ENCODE peak calls at places on chromosome 20, in seven cellular contexts. B is amniotic stem cell; N is stimulated activated CD4-positive, alpha-beta T cell treated with anti-CD3 and anti-CD28 coated beads, Interleukin-2, amount 100 ng/mL, for 4 hours; P is activated CD4-positive, alpha-beta T cell treated with anti-CD3 and anti-CD28 coated beads, Interleukin-2, amount 10 ng/mL, durations not matched to agents 7 days and 5 days; E is left lobe of liver; V is AG04450; H is CD4-positive, alpha-beta T cell. A is an unnamed sample.

GRCh38 chr20:51275816-51276215 is 252.9 kb upstream of the KCNG1 start:
- DNase-seq in B (no peak), N (no peak), P (no peak), E (no peak), V (peak; percentile 7), H (no peak), A (no peak)

GRCh38 chr20:34876161-34877001 is at the start of gene ACSS2:
- DNase-seq in B (peak; percentile 92), N (peak; percentile 89), P (peak; percentile 99), E (peak; percentile 100), V (peak; percentile 95), H (peak; percentile 98), A (peak; percentile 93)

GRCh38 chr20:17972121-17972520 is 3.3 kb downstream of the MGME1 start:
- DNase-seq in B (no peak), N (no peak), P (no peak), E (no peak), V (no peak), H (no peak), A (no peak)

GRCh38 chr20:48139262-48140041 is 354.2 kb upstream of the SULF2 start:
- DNase-seq in B (no peak), N (no peak), P (no peak), E (no peak), V (no peak), H (no peak), A (no peak)

GRCh38 chr20:19777981-19778380 is 19.9 kb downstream of the RIN2 start:
- DNase-seq in B (no peak), N (no peak), P (no peak), E (no peak), V (no peak), H (no peak), A (no peak)

GRCh38 chr20:13960525-13960924 is 29.9 kb downstream of the SEL1L2 start:
- DNase-seq in B (no peak), N (no peak), P (no peak), E (no peak), V (no peak), H (no peak), A (no peak)

GRCh38 chr20:53003420-53003819 is 31.3 kb downstream of the TSHZ2 start:
- DNase-seq in B (no peak), N (no peak), P (no peak), E (no peak), V (no peak), H (no peak), A (no peak)

GRCh38 chr20:13800728-13801134 is 15.9 kb downstream of the NDUFAF5 start:
- DNase-seq in B (no peak), N (no peak), P (no peak), E (peak; percentile 98), V (peak; percentile 78), H (no peak), A (no peak)

GRCh38 chr20:12203981-12204380 is 286.3 kb downstream of the BTBD3 start:
- DNase-seq in B (no peak), N (no peak), P (no peak), E (no peak), V (no peak), H (no peak), A (no peak)

GRCh38 chr20:55160996-55161395 is 685.6 kb downstream of the DOK5 start:
- DNase-seq in B (no peak), N (no peak), P (no peak), E (no peak), V (no peak), H (no peak), A (no peak)

GRCh38 chr20:62427172-62428007 is at the start of gene RBBP8NL:
- DNase-seq in B (no peak), N (no peak), P (no peak), E (no peak), V (no peak), H (no peak), A (no peak)

GRCh38 chr20:32534661-32535240 is 50.4 kb downstream of the NOL4L start:
- DNase-seq in B (no peak), N (peak; percentile 70), P (peak; percentile 73), E (no peak), V (no peak), H (no peak), A (no peak)

GRCh38 chr20:957544-957943 is 41.4 kb upstream of the ANGPT4 start:
- DNase-seq in B (no peak), N (no peak), P (no peak), E (no peak), V (no peak), H (no peak), A (no peak)

GRCh38 chr20:22383156-22383555 is 201.2 kb downstream of the FOXA2 start:
- DNase-seq in B (no peak), N (no peak), P (no peak), E (no peak), V (no peak), H (no peak), A (no peak)

GRCh38 chr20:51526754-51527153 is 15.8 kb downstream of the NFATC2 start:
- DNase-seq in B (no peak), N (no peak), P (no peak), E (no peak), V (no peak), H (no peak), A (no peak)

GRCh38 chr20:18754030-18754659 is 59.4 kb upstream of the SCP2D1 start:
- DNase-seq in B (no peak), N (no peak), P (no peak), E (no peak), V (no peak), H (no peak), A (no peak)

GRCh38 chr20:19056909-19057308 is 155.5 kb upstream of the SLC24A3 start:
- DNase-seq in B (no peak), N (no peak), P (peak; percentile 17), E (no peak), V (no peak), H (no peak), A (peak; percentile 2)

GRCh38 chr20:881051-881820 is 34.9 kb downstream of the ANGPT4 start:
- DNase-seq in B (no peak), N (no peak), P (peak; percentile 29), E (no peak), V (no peak), H (no peak), A (no peak)

GRCh38 chr20:4091332-4092135 is 76.2 kb upstream of the RNF24 start:
- DNase-seq in B (no peak), N (no peak), P (peak; percentile 49), E (peak; percentile 64), V (peak; percentile 73), H (peak; percentile 22), A (no peak)

GRCh38 chr20:31836853-31837608 is 8.4 kb downstream of the FOXS1 start:
- DNase-seq in B (no peak), N (no peak), P (no peak), E (no peak), V (no peak), H (no peak), A (no peak)

GRCh38 chr20:23155141-23155590 is 69.0 kb upstream of the CD93 start:
- DNase-seq in B (no peak), N (no peak), P (no peak), E (no peak), V (no peak), H (no peak), A (no peak)

GRCh38 chr20:45890997-45891983 is at the start of the genes CTSA and NEURL2:
- DNase-seq in B (peak; percentile 61), N (peak; percentile 83), P (peak; percentile 89), E (peak; percentile 98), V (peak; percentile 84), H (peak; percentile 64), A (peak; percentile 76)

GRCh38 chr20:20000223-20000968 is 16.8 kb upstream of the NAA20 start:
- DNase-seq in B (no peak), N (no peak), P (no peak), E (no peak), V (no peak), H (no peak), A (no peak)

GRCh38 chr20:51848346-51848745 is 46.0 kb upstream of the SALL4 start:
- DNase-seq in B (no peak), N (no peak), P (no peak), E (no peak), V (no peak), H (no peak), A (no peak)

GRCh38 chr20:56418385-56418861 is 6.4 kb downstream of the CASS4 start:
- DNase-seq in B (no peak), N (no peak), P (peak; percentile 22), E (no peak), V (no peak), H (no peak), A (no peak)

GRCh38 chr20:24831232-24831631 is 117.8 kb upstream of the CST7 start:
- DNase-seq in B (no peak), N (no peak), P (no peak), E (no peak), V (no peak), H (no peak), A (no peak)

GRCh38 chr20:59835448-59836395 is 97.7 kb downstream of the SYCP2 start:
- DNase-seq in B (no peak), N (no peak), P (no peak), E (peak; percentile 41), V (no peak), H (no peak), A (no peak)

GRCh38 chr20:32631916-32632460 is 41.8 kb downstream of the C20orf203 start:
- DNase-seq in B (no peak), N (no peak), P (no peak), E (no peak), V (no peak), H (no peak), A (no peak)

GRCh38 chr20:16007978-16008377 is 565.3 kb downstream of the KIF16B start:
- DNase-seq in B (no peak), N (no peak), P (no peak), E (no peak), V (no peak), H (no peak), A (no peak)

GRCh38 chr20:59827138-59828056 is 106.0 kb downstream of the SYCP2 start:
- DNase-seq in B (no peak), N (no peak), P (peak; percentile 2), E (peak; percentile 26), V (no peak), H (no peak), A (no peak)

GRCh38 chr20:3311623-3312022 is 72.6 kb upstream of the SLC4A11 start:
- DNase-seq in B (no peak), N (no peak), P (no peak), E (no peak), V (no peak), H (no peak), A (no peak)

GRCh38 chr20:51456511-51457280 is 85.8 kb downstream of the NFATC2 start:
- DNase-seq in B (peak; percentile 90), N (no peak), P (no peak), E (peak; percentile 96), V (peak; percentile 94), H (no peak), A (no peak)

GRCh38 chr20:34771680-34772081 is 53.8 kb downstream of the NCOA6 start:
- DNase-seq in B (no peak), N (no peak), P (no peak), E (no peak), V (no peak), H (no peak), A (no peak)

GRCh38 chr20:60268502-60268901 is 310.3 kb downstream of the CDH26 start:
- DNase-seq in B (no peak), N (no peak), P (no peak), E (no peak), V (no peak), H (no peak), A (no peak)

GRCh38 chr20:10352934-10353866 is 80.8 kb downstream of the MKKS start:
- DNase-seq in B (no peak), N (no peak), P (no peak), E (no peak), V (no peak), H (no peak), A (no peak)

GRCh38 chr20:3276400-3277015 is 37.5 kb upstream of the SLC4A11 start:
- DNase-seq in B (no peak), N (no peak), P (no peak), E (no peak), V (no peak), H (no peak), A (no peak)

GRCh38 chr20:23147964-23148720 is 62.0 kb upstream of the CD93 start:
- DNase-seq in B (peak; percentile 40), N (no peak), P (peak; percentile 19), E (peak; percentile 46), V (no peak), H (no peak), A (no peak)

GRCh38 chr20:53660078-53660909 is 66.7 kb upstream of the ZNF217 start:
- DNase-seq in B (no peak), N (peak; percentile 44), P (peak; percentile 52), E (peak; percentile 35), V (no peak), H (no peak), A (no peak)